ENCODE peak calls at places on chromosomes 16 and 17, in eight cellular contexts. L is NCI-H2227 treated with DMSO at 0.1 percent for 48 hours; N is endodermal cell; Y is activated CD4-positive, alpha-beta T cell treated with anti-CD3 and anti-CD28 coated beads, Interleukin-2, amount 50 U/mL, for 4 hours; X is foreskin fibroblast; F is GM04504; D is H4; A is CD8-positive, alpha-beta T cell. Z is an unnamed sample.
A peak's percentile ranks its signal among the peaks of the same experiment; 100 is the strongest.

GRCh38 chr17:39164675-39165143 is 1.3 kb downstream of the ARL5C start:
- DNase-seq in L (peak; percentile 20), N (peak; percentile 99), Y (peak; percentile 69), X (peak; percentile 93), F (peak; percentile 83), D (peak; percentile 65), A (peak; percentile 73), Z (no peak)

GRCh38 chr16:28126684-28127620 is 63.4 kb upstream of the GSG1L start:
- DNase-seq in L (no peak), N (no peak), Y (no peak), X (no peak), F (no peak), D (no peak), A (no peak), Z (no peak)

GRCh38 chr17:37274432-37274831 is 101.4 kb upstream of the C17orf78 start:
- DNase-seq in L (no peak), N (no peak), Y (no peak), X (peak; percentile 6), F (no peak), D (no peak), A (no peak), Z (no peak)

GRCh38 chr16:30488764-30489595 is 16.4 kb downstream of the ITGAL start:
- DNase-seq in L (no peak), N (peak; percentile 80), Y (no peak), X (peak; percentile 11), F (no peak), D (no peak), A (no peak), Z (no peak)

GRCh38 chr16:77297996-77298637 is 98.9 kb downstream of the SYCE1L start:
- DNase-seq in L (no peak), N (no peak), Y (no peak), X (peak; percentile 48), F (no peak), D (no peak), A (no peak), Z (no peak)

GRCh38 chr16:8278181-8278580 is 312.1 kb downstream of the TMEM114 start:
- DNase-seq in L (no peak), N (no peak), Y (no peak), X (no peak), F (no peak), D (no peak), A (no peak), Z (no peak)

GRCh38 chr17:28712037-28712704 is 483 bp upstream of the PROCA1 start:
- DNase-seq in L (no peak), N (peak; percentile 93), Y (peak; percentile 59), X (peak; percentile 55), F (no peak), D (no peak), A (peak; percentile 55), Z (peak; percentile 44)

GRCh38 chr17:81043725-81044427 is 8.9 kb downstream of the BAIAP2 start:
- DNase-seq in L (no peak), N (peak; percentile 89), Y (no peak), X (peak; percentile 22), F (no peak), D (no peak), A (no peak), Z (no peak)

GRCh38 chr17:58010067-58010799 is 3.2 kb upstream of the SRSF1 start:
- DNase-seq in L (no peak), N (no peak), Y (no peak), X (no peak), F (no peak), D (no peak), A (no peak), Z (no peak)

GRCh38 chr16:79186196-79186595 is 414.3 kb downstream of the MAF start:
- DNase-seq in L (no peak), N (no peak), Y (no peak), X (no peak), F (no peak), D (no peak), A (no peak), Z (no peak)

Z was measured in DMS79 treated with DMSO at 0.1 percent for 48 hours.